ENCODE peak calls at places on chromosome 1, in ten cellular contexts. M, A, T, J, N, O, F, E, V and I are unnamed samples.

GRCh38 chr1:5273280-5274003 is 619.0 kb downstream of the AJAP1 start:
- DNase-seq in M (peak; percentile 32), A (no peak), T (no peak), J (no peak), N (no peak), O (no peak), F (no peak), E (no peak), V (no peak), I (peak; percentile 21)

GRCh38 chr1:8552135-8552534 is 234.2 kb downstream of the SLC45A1 start:
- DNase-seq in M (no peak), A (no peak), T (no peak), J (no peak), N (no peak), O (no peak), F (no peak), E (no peak), V (no peak), I (no peak)

GRCh38 chr1:8875216-8875861 is 3.1 kb downstream of the ENO1 start:
- DNase-seq in M (no peak), A (no peak), T (no peak), J (no peak), N (no peak), O (no peak), F (no peak), E (no peak), V (no peak), I (no peak)

GRCh38 chr1:22916469-22916817 is 56.2 kb downstream of the LACTBL1 start:
- DNase-seq in M (no peak), A (no peak), T (no peak), J (no peak), N (no peak), O (no peak), F (no peak), E (no peak), V (no peak), I (no peak)

GRCh38 chr1:245180496-245180895 is 25.7 kb downstream of the KIF26B start:
- DNase-seq in M (no peak), A (no peak), T (no peak), J (no peak), N (no peak), O (no peak), F (no peak), E (no peak), V (no peak), I (no peak)

GRCh38 chr1:88800382-88801051 is 90.8 kb downstream of the GTF2B start:
- DNase-seq in M (no peak), A (peak; percentile 34), T (peak; percentile 13), J (no peak), N (no peak), O (no peak), F (peak; percentile 58), E (no peak), V (no peak), I (no peak)

GRCh38 chr1:192153276-192153675 is 5.0 kb upstream of the RGS18 start:
- DNase-seq in M (no peak), A (no peak), T (peak; percentile 83), J (no peak), N (no peak), O (no peak), F (no peak), E (no peak), V (no peak), I (no peak)

GRCh38 chr1:217435159-217435558 is 195.7 kb downstream of the GPATCH2 start:
- DNase-seq in M (no peak), A (no peak), T (no peak), J (no peak), N (no peak), O (no peak), F (no peak), E (no peak), V (no peak), I (no peak)

GRCh38 chr1:237387144-237387505 is 345.1 kb downstream of the RYR2 start:
- DNase-seq in M (no peak), A (no peak), T (no peak), J (no peak), N (no peak), O (no peak), F (no peak), E (no peak), V (no peak), I (no peak)

GRCh38 chr1:237394263-237394662 is 352.3 kb downstream of the RYR2 start:
- DNase-seq in M (no peak), A (no peak), T (no peak), J (no peak), N (no peak), O (no peak), F (no peak), E (no peak), V (no peak), I (no peak)

GRCh38 chr1:237393632-237394031 is 351.6 kb downstream of the RYR2 start:
- DNase-seq in M (no peak), A (no peak), T (no peak), J (no peak), N (no peak), O (no peak), F (no peak), E (no peak), V (no peak), I (no peak)

GRCh38 chr1:237386362-237387143 is 344.6 kb downstream of the RYR2 start:
- DNase-seq in M (no peak), A (no peak), T (peak; percentile 32), J (no peak), N (no peak), O (no peak), F (no peak), E (no peak), V (peak; percentile 7), I (no peak)

GRCh38 chr1:237390798-237391197 is 348.8 kb downstream of the RYR2 start:
- DNase-seq in M (no peak), A (no peak), T (no peak), J (no peak), N (no peak), O (no peak), F (no peak), E (no peak), V (no peak), I (no peak)
- TF ChIP-seq POLR2A in M (no peak), A (no peak), T (no peak), J (no peak), N (no peak), O (no peak), F (no peak), E (no peak), V (no peak), I (no peak)

GRCh38 chr1:51242546-51242945 is 6.5 kb downstream of the RNF11 start:
- DNase-seq in M (no peak), A (no peak), T (no peak), J (no peak), N (no peak), O (no peak), F (no peak), E (no peak), V (no peak), I (no peak)

GRCh38 chr1:51247022-51247421 is 10.9 kb downstream of the RNF11 start:
- DNase-seq in M (no peak), A (no peak), T (no peak), J (no peak), N (no peak), O (no peak), F (no peak), E (no peak), V (no peak), I (no peak)

GRCh38 chr1:51249445-51249844 is 13.4 kb downstream of the RNF11 start:
- DNase-seq in M (no peak), A (no peak), T (no peak), J (no peak), N (no peak), O (no peak), F (no peak), E (no peak), V (no peak), I (no peak)

GRCh38 chr1:51252366-51252765 is 16.3 kb downstream of the RNF11 start:
- DNase-seq in M (no peak), A (no peak), T (no peak), J (no peak), N (no peak), O (no peak), F (no peak), E (no peak), V (no peak), I (no peak)

GRCh38 chr1:51247499-51247898 is 11.4 kb downstream of the RNF11 start:
- DNase-seq in M (no peak), A (no peak), T (no peak), J (no peak), N (no peak), O (no peak), F (no peak), E (no peak), V (no peak), I (no peak)
- H3K27ac ChIP-seq in M (no peak overlapping the region), A (no peak overlapping the region), T (no peak overlapping the region), J (no peak overlapping the region), N (no peak overlapping the region), O (no peak overlapping the region), F (no peak overlapping the region), E (no peak overlapping the region), V (no peak overlapping the region), I (no peak overlapping the region)

GRCh38 chr1:28516518-28516956 is 10.7 kb downstream of the RCC1 start:
- DNase-seq in M (no peak), A (no peak), T (no peak), J (no peak), N (no peak), O (no peak), F (no peak), E (no peak), V (no peak), I (no peak)

GRCh38 chr1:28517649-28517999 is 11.8 kb downstream of the RCC1 start:
- DNase-seq in M (no peak), A (no peak), T (peak; percentile 37), J (no peak), N (no peak), O (no peak), F (peak; percentile 66), E (no peak), V (no peak), I (no peak)

GRCh38 chr1:28518745-28519341 is 13.0 kb downstream of the RCC1 start:
- DNase-seq in M (no peak), A (no peak), T (no peak), J (no peak), N (no peak), O (peak; percentile 55), F (peak; percentile 76), E (no peak), V (no peak), I (no peak)

GRCh38 chr1:28519946-28520725 is 14.3 kb downstream of the RCC1 start:
- DNase-seq in M (no peak), A (no peak), T (no peak), J (no peak), N (no peak), O (no peak), F (no peak), E (no peak), V (no peak), I (no peak)

DNA sequence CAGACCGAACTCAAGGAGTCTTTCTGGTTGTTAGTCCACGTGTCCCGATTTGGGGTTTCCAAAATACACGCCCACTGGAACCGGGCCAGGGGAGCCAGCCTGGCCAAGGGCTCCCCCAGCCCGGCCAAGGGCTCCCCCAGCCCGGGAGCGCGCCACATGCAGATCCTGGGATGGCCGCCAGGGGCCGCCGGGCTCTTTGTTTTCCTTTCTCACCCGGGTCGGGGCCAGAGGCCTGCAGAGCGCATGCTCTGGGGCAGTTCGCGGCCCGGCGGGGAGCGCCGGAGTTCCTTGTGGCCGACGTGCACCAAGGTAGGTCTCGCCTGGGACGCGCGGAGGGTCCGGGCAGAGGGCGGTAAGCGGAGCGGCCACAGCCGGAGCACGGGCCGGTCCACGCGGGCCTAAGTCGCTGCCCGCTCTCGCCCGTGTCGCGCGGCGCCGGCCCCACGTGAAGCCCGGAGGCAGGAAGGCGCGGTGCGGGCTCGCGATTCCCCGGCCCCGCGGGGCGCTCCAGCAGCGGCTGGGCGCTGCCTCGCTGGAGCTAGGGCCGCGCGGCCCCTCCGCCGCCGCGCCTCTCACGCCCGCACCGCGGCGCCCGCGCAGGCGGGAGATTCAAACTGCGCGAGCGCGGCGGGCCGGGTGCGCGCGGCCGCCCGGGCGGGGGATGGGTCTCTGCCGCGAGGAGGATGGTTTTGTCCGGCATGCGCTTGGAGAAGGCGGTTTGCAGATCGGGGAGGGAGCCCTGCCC is 12.3 kb downstream of the RCC1 start:
- DNase-seq in M (peak; percentile 93), A (peak; percentile 90), T (peak; percentile 81), J (peak; percentile 92), N (peak; percentile 91), O (peak; percentile 93), F (peak; percentile 98), E (peak; percentile 81), V (no peak), I (peak; percentile 98)
- TF ChIP-seq POLR2A in M (no peak), A (peak; percentile 59), T (no peak), J (no peak), N (peak; percentile 61), O (peak; percentile 78), F (peak; percentile 84), E (peak; percentile 50), V (peak; percentile 45), I (no peak)

DNA sequence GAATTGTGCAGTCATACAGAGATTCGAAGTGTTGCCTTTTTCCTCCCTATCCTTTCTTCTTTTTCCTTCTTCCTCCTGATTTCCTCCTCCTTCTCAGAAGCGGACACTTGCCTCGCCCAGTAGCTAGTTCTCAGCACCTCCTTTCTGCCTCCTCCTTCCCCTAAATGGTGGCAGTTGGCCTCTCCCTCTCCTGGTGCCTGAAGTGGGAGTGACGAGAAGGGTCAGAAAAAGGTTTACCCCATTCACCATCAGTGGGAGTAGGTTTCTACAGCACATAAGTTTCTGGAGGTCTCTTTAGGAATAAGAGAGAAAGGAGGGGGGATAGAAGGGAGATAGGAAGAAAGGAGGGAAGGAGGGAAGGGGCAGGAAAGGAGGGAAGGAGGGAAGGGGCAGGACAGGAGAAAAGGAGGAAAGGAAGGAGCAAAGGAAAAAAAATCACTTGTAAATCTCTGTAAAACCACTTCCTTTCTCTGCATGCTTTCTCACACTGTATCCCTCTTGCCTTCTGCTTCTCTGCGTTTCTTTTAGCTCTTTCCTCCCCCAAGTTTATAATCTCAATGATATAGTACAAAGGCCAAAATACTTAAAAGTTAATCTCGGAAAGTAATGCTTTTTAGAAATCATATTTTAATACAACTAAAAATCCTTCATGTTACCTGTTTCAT is 20.3 kb upstream of the C1orf105 start:
- DNase-seq in M (no peak), A (no peak), T (no peak), J (no peak), N (no peak), O (no peak), F (no peak), E (no peak), V (no peak), I (no peak)
- H3K27ac ChIP-seq in M (peak overlapping the region; percentile 81), A (no peak overlapping the region), T (peak overlapping the region; percentile 33), J (peak overlapping the region; percentile 23), N (peak overlapping the region; percentile 52), O (no peak overlapping the region), F (no peak overlapping the region), E (peak overlapping the region; percentile 78), V (no peak overlapping the region), I (peak overlapping the region; percentile 68)